ENCODE peak calls at places on chromosomes 7 and 10, in six cellular contexts. One of them, this sample, is unnamed.

GRCh38 chr7:71491331-71491730 is 359.4 kb downstream of the GALNT17 start:
- DNase-seq in epithelial cell of esophagus: no peak
- DNase-seq in AG10803: peak
- DNase-seq in Peyer's patch: no peak
- DNase-seq in RWPE2: no peak
- DNase-seq in mesothelial cell of epicardium: no peak
- DNase-seq in this sample: no peak

GRCh38 chr10:59880976-59881510 is 25.3 kb downstream of the CCDC6 start:
- DNase-seq in epithelial cell of esophagus: peak
- DNase-seq in AG10803: no peak
- DNase-seq in Peyer's patch: no peak
- DNase-seq in RWPE2: no peak
- DNase-seq in mesothelial cell of epicardium: no peak
- DNase-seq in this sample: no peak

GRCh38 chr7:115649429-115649828 is 381.1 kb downstream of the TFEC start:
- DNase-seq in epithelial cell of esophagus: no peak
- DNase-seq in AG10803: no peak
- DNase-seq in Peyer's patch: no peak
- DNase-seq in RWPE2: no peak
- DNase-seq in mesothelial cell of epicardium: no peak
- DNase-seq in this sample: no peak

GRCh38 chr10:12042409-12042796 is 206 bp downstream of the UPF2 start:
- DNase-seq in epithelial cell of esophagus: peak
- DNase-seq in AG10803: no peak
- DNase-seq in Peyer's patch: peak
- DNase-seq in RWPE2: no peak
- DNase-seq in mesothelial cell of epicardium: peak
- DNase-seq in this sample: peak

GRCh38 chr10:71396714-71397339 is at the start of gene CDH23:
- DNase-seq in epithelial cell of esophagus: no peak
- DNase-seq in AG10803: no peak
- DNase-seq in Peyer's patch: peak
- DNase-seq in RWPE2: no peak
- DNase-seq in mesothelial cell of epicardium: no peak
- DNase-seq in this sample: no peak

GRCh38 chr10:6202684-6203330 is at the start of gene PFKFB3:
- DNase-seq in epithelial cell of esophagus: peak
- DNase-seq in AG10803: peak
- DNase-seq in Peyer's patch: peak
- DNase-seq in RWPE2: peak
- DNase-seq in mesothelial cell of epicardium: peak
- DNase-seq in this sample: peak

GRCh38 chr7:155356323-155357105 is 58.8 kb downstream of the INSIG1 start:
- DNase-seq in epithelial cell of esophagus: peak
- DNase-seq in AG10803: no peak
- DNase-seq in Peyer's patch: no peak
- DNase-seq in RWPE2: no peak
- DNase-seq in mesothelial cell of epicardium: no peak
- DNase-seq in this sample: no peak

GRCh38 chr10:124996127-124996853 is 54.4 kb downstream of the ZRANB1 start:
- DNase-seq in epithelial cell of esophagus: no peak
- DNase-seq in AG10803: no peak
- DNase-seq in Peyer's patch: no peak
- DNase-seq in RWPE2: no peak
- DNase-seq in mesothelial cell of epicardium: no peak
- DNase-seq in this sample: no peak

GRCh38 chr10:87750001-87750651 is 67.9 kb downstream of the ATAD1 start:
- DNase-seq in epithelial cell of esophagus: peak
- DNase-seq in AG10803: peak
- DNase-seq in Peyer's patch: no peak
- DNase-seq in RWPE2: no peak
- DNase-seq in mesothelial cell of epicardium: no peak
- DNase-seq in this sample: peak

GRCh38 chr10:93074597-93075368 is 1.1 kb downstream of the CYP26A1 start:
- DNase-seq in epithelial cell of esophagus: no peak
- DNase-seq in AG10803: no peak
- DNase-seq in Peyer's patch: no peak
- DNase-seq in RWPE2: no peak
- DNase-seq in mesothelial cell of epicardium: no peak
- DNase-seq in this sample: no peak

GRCh38 chr7:33130184-33130583 is 820 bp downstream of the BBS9 start:
- DNase-seq in epithelial cell of esophagus: no peak
- DNase-seq in AG10803: no peak
- DNase-seq in Peyer's patch: no peak
- DNase-seq in RWPE2: no peak
- DNase-seq in mesothelial cell of epicardium: no peak
- DNase-seq in this sample: peak

GRCh38 chr7:150451833-150452431 is 1.5 kb downstream of the GIMAP8 start:
- DNase-seq in epithelial cell of esophagus: no peak
- DNase-seq in AG10803: peak
- DNase-seq in Peyer's patch: no peak
- DNase-seq in RWPE2: no peak
- DNase-seq in mesothelial cell of epicardium: no peak
- DNase-seq in this sample: no peak

GRCh38 chr7:114860196-114860595 is 61.7 kb upstream of the MDFIC start:
- DNase-seq in epithelial cell of esophagus: peak
- DNase-seq in AG10803: no peak
- DNase-seq in Peyer's patch: no peak
- DNase-seq in RWPE2: no peak
- DNase-seq in mesothelial cell of epicardium: no peak
- DNase-seq in this sample: no peak

GRCh38 chr10:50310560-50311174 is 59.4 kb upstream of the ASAH2 start:
- DNase-seq in epithelial cell of esophagus: peak
- DNase-seq in AG10803: no peak
- DNase-seq in Peyer's patch: peak
- DNase-seq in RWPE2: no peak
- DNase-seq in mesothelial cell of epicardium: no peak
- DNase-seq in this sample: peak
- TF ChIP-seq CTCF in epithelial cell of esophagus: peak
- TF ChIP-seq CTCF in AG10803: peak
- TF ChIP-seq CTCF in Peyer's patch: peak
- TF ChIP-seq CTCF in RWPE2: no peak
- TF ChIP-seq CTCF in mesothelial cell of epicardium: peak
- TF ChIP-seq CTCF in this sample: peak

DNA sequence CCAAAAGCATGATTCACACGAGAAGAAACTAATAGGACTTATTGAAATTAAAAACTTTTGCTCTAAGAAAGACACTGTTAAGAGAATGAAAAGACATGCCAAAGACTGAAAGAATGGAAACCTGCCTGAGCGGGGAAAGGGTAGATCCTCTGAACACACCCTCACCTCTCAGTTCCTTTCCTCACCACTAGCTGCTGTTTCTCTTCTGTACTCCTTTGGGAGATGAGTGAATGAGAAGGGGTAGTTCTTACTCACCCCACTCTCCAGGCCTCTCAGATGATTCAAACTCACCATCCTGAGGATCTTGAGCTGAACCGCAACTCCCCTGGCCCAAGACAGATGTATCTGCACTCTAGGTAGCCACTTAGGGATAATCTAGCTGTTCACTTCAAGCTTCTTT is 41.9 kb downstream of the IQUB start:
- DNase-seq in epithelial cell of esophagus: no peak
- DNase-seq in AG10803: no peak
- DNase-seq in Peyer's patch: no peak
- DNase-seq in RWPE2: no peak
- DNase-seq in mesothelial cell of epicardium: no peak
- DNase-seq in this sample: no peak
- TF ChIP-seq CTCF in epithelial cell of esophagus: peak
- TF ChIP-seq CTCF in AG10803: peak
- TF ChIP-seq CTCF in Peyer's patch: no peak
- TF ChIP-seq CTCF in RWPE2: no peak
- TF ChIP-seq CTCF in mesothelial cell of epicardium: no peak
- TF ChIP-seq CTCF in this sample: peak

DNA sequence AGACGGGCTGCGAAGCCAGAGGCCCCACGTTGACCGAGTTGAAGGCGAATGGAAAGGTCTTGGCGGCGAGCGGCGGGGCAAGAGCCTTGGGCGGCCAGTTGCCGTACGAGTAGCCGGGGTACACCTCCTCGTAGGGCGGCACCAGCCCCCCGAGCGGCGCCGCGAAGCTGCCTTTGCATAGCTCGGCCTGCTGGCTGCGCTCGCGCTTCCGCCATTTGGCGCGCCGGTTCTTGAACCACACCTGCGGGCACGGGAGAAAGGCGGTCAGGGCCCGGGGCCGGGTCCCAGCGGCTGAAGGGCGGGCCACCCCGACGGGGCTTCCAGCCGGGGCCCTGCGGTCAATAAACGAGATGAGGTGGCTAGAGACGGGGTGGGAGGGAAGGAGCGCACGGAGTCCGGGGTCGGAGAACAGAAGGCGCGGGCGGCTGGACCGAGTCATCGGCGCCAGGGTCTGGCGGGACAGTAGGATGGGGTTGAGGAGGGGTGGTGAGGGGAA is 4.8 kb downstream of the ELOVL3 start:
- DNase-seq in epithelial cell of esophagus: peak
- DNase-seq in AG10803: no peak
- DNase-seq in Peyer's patch: peak
- DNase-seq in RWPE2: no peak
- DNase-seq in mesothelial cell of epicardium: no peak
- DNase-seq in this sample: peak
- TF ChIP-seq CTCF in epithelial cell of esophagus: peak
- TF ChIP-seq CTCF in AG10803: peak
- TF ChIP-seq CTCF in Peyer's patch: peak
- TF ChIP-seq CTCF in RWPE2: no peak
- TF ChIP-seq CTCF in mesothelial cell of epicardium: no peak
- TF ChIP-seq CTCF in this sample: peak

GRCh38 chr7:19448091-19448490 is 260.7 kb downstream of the POLR1F start:
- DNase-seq in epithelial cell of esophagus: no peak
- DNase-seq in AG10803: no peak
- DNase-seq in Peyer's patch: no peak
- DNase-seq in RWPE2: no peak
- DNase-seq in mesothelial cell of epicardium: no peak
- DNase-seq in this sample: no peak

DNA sequence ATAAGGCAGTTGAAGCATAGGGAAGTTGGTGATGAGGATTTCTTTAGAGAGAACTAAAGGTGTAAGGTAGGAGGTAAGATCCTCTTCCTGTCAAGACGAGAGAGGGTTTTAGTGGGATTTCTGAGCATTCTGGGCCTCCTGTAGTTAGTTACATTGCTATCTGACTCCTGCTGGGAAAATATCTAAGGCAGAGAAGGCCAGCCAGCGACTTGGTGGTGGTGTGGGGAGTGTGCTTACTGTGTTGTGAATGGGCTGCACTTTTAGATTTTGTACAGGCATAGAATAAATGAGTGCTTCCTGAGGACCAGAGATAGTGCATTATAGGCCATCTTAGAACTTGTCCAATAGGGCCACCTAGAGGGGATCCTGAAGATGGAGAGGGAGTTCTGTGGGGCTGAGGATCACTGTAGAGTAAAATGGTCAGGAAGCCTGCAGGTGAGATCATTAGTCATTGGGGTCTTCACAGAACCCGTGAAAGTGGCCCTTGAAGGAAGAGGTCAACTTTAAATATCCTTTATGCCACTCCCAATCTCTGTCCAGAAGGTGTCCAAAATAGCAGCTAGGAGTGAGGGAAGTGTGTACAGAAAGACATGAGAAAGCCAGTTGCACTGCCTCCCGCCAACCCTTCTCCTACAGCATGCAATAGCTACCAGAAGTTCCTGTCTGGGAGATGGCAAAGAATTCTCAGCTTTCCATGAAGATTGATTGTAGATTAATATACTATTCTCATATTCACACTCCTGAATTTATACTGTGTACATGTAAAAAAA is 266.6 kb downstream of the POLR1F start:
- DNase-seq in epithelial cell of esophagus: peak
- DNase-seq in AG10803: peak
- DNase-seq in Peyer's patch: no peak
- DNase-seq in RWPE2: no peak
- DNase-seq in mesothelial cell of epicardium: no peak
- DNase-seq in this sample: peak
- TF ChIP-seq CTCF in epithelial cell of esophagus: peak
- TF ChIP-seq CTCF in AG10803: peak
- TF ChIP-seq CTCF in Peyer's patch: no peak
- TF ChIP-seq CTCF in RWPE2: peak
- TF ChIP-seq CTCF in mesothelial cell of epicardium: no peak
- TF ChIP-seq CTCF in this sample: peak

GRCh38 chr10:128571745-128572144 is 445.5 kb upstream of the MKI67 start:
- DNase-seq in epithelial cell of esophagus: no peak
- DNase-seq in AG10803: no peak
- DNase-seq in Peyer's patch: no peak
- DNase-seq in RWPE2: no peak
- DNase-seq in mesothelial cell of epicardium: no peak
- DNase-seq in this sample: no peak
- TF ChIP-seq CTCF in epithelial cell of esophagus: no peak
- TF ChIP-seq CTCF in AG10803: no peak
- TF ChIP-seq CTCF in Peyer's patch: no peak
- TF ChIP-seq CTCF in RWPE2: no peak
- TF ChIP-seq CTCF in mesothelial cell of epicardium: no peak
- TF ChIP-seq CTCF in this sample: no peak

GRCh38 chr10:115958043-115958442 is 315.0 kb downstream of the GFRA1 start:
- DNase-seq in epithelial cell of esophagus: no peak
- DNase-seq in AG10803: no peak
- DNase-seq in Peyer's patch: no peak
- DNase-seq in RWPE2: no peak
- DNase-seq in mesothelial cell of epicardium: no peak
- DNase-seq in this sample: no peak

GRCh38 chr10:115969591-115969990 is 303.4 kb downstream of the GFRA1 start:
- DNase-seq in epithelial cell of esophagus: no peak
- DNase-seq in AG10803: peak
- DNase-seq in Peyer's patch: no peak
- DNase-seq in RWPE2: no peak
- DNase-seq in mesothelial cell of epicardium: no peak
- DNase-seq in this sample: no peak

GRCh38 chr10:115964827-115965226 is 308.2 kb downstream of the GFRA1 start:
- DNase-seq in epithelial cell of esophagus: no peak
- DNase-seq in AG10803: no peak
- DNase-seq in Peyer's patch: no peak
- DNase-seq in RWPE2: no peak
- DNase-seq in mesothelial cell of epicardium: no peak
- DNase-seq in this sample: no peak

GRCh38 chr10:115968236-115968635 is 304.8 kb downstream of the GFRA1 start:
- DNase-seq in epithelial cell of esophagus: no peak
- DNase-seq in AG10803: no peak
- DNase-seq in Peyer's patch: no peak
- DNase-seq in RWPE2: no peak
- DNase-seq in mesothelial cell of epicardium: no peak
- DNase-seq in this sample: no peak

GRCh38 chr10:115963848-115964247 is 309.2 kb downstream of the GFRA1 start:
- DNase-seq in epithelial cell of esophagus: no peak
- DNase-seq in AG10803: no peak
- DNase-seq in Peyer's patch: no peak
- DNase-seq in RWPE2: no peak
- DNase-seq in mesothelial cell of epicardium: no peak
- DNase-seq in this sample: no peak
- TF ChIP-seq CTCF in epithelial cell of esophagus: no peak
- TF ChIP-seq CTCF in AG10803: peak
- TF ChIP-seq CTCF in Peyer's patch: no peak
- TF ChIP-seq CTCF in RWPE2: no peak
- TF ChIP-seq CTCF in mesothelial cell of epicardium: peak
- TF ChIP-seq CTCF in this sample: no peak

This sample was measured in fibroblast of pulmonary artery.